ENCODE peak calls at places on chromosome 19, in seven cellular contexts. P is neuronal stem cell, W is H9, H is IMR-90, T is H1, C is mesendoderm, Y is mesenchymal stem cell. F is an unnamed sample.

GRCh38 chr19:57310792-57311191 is 9.5 kb upstream of the ZNF543 start:
- DNase-seq in P (no peak), Y (no peak), C (no peak), H (no peak), W (no peak), T (no peak), F (no peak)

GRCh38 chr19:18119243-18120105 is 21.9 kb downstream of the MAST3 start:
- DNase-seq in W (no peak), H (no peak), Y (no peak), C (no peak), P (no peak), T (no peak), F (no peak)

GRCh38 chr19:16061943-16062342 is 14.4 kb upstream of the TPM4 start:
- DNase-seq in W (no peak), C (no peak), T (no peak), P (no peak), Y (no peak), H (no peak), F (no peak)

GRCh38 chr19:12899891-12900518 is 9.0 kb downstream of the GCDH start:
- DNase-seq in Y (no peak), T (no peak), P (no peak), H (no peak), W (no peak), C (no peak), F (no peak)

GRCh38 chr19:17156296-17156946 is 58.7 kb upstream of the USE1 start:
- DNase-seq in C (no peak), Y (no peak), W (no peak), P (no peak), H (no peak), T (no peak), F (peak)

GRCh38 chr19:13033244-13033643 is 38.0 kb downstream of the NFIX start:
- DNase-seq in W (no peak), Y (no peak), T (no peak), C (no peak), H (no peak), P (no peak), F (no peak)

GRCh38 chr19:14039181-14039580 is 7.6 kb downstream of the IL27RA start:
- DNase-seq in C (no peak), W (no peak), P (no peak), T (no peak), Y (no peak), H (no peak), F (no peak)

GRCh38 chr19:13072206-13072898 is 30.3 kb downstream of the LYL1 start:
- DNase-seq in P (no peak), T (no peak), C (no peak), Y (no peak), W (no peak), H (no peak), F (no peak)

GRCh38 chr19:55640577-55641375 is at the start of gene ZNF580:
- DNase-seq in W (peak), C (peak), P (peak), T (no peak), H (peak), Y (peak), F (no peak)

GRCh38 chr19:42051166-42052115 is 18.6 kb downstream of the GRIK5 start:
- DNase-seq in W (no peak), T (no peak), P (no peak), C (no peak), H (no peak), Y (no peak), F (peak)

GRCh38 chr19:15280048-15280725 is 47.9 kb upstream of the EPHX3 start:
- DNase-seq in T (no peak), C (peak), Y (peak), W (no peak), H (peak), P (no peak), F (peak)

GRCh38 chr19:58556633-58557252 is 1.7 kb downstream of the UBE2M start:
- DNase-seq in Y (no peak), W (no peak), H (no peak), T (no peak), P (no peak), C (no peak), F (no peak)

GRCh38 chr19:58554494-58555368 is at the start of gene CHMP2A:
- DNase-seq in P (peak), W (peak), C (peak), T (peak), H (peak), Y (peak), F (peak)

GRCh38 chr19:58555920-58556632 is 1.2 kb upstream of the CHMP2A start:
- DNase-seq in W (no peak), T (no peak), Y (no peak), P (no peak), H (no peak), C (no peak), F (no peak)

GRCh38 chr19:58553799-58554493 is 959 bp downstream of the CHMP2A start:
- DNase-seq in H (no peak), P (no peak), W (no peak), T (no peak), C (no peak), Y (no peak), F (no peak)

GRCh38 chr19:58555369-58555885 is 522 bp upstream of the CHMP2A start:
- DNase-seq in T (no peak), W (no peak), H (no peak), Y (no peak), P (no peak), C (no peak), F (no peak)
- H3K23ac ChIP-seq in T (no peak), W (no peak), H (peak), Y (no peak), P (peak), C (no peak), F (no peak)

DNA sequence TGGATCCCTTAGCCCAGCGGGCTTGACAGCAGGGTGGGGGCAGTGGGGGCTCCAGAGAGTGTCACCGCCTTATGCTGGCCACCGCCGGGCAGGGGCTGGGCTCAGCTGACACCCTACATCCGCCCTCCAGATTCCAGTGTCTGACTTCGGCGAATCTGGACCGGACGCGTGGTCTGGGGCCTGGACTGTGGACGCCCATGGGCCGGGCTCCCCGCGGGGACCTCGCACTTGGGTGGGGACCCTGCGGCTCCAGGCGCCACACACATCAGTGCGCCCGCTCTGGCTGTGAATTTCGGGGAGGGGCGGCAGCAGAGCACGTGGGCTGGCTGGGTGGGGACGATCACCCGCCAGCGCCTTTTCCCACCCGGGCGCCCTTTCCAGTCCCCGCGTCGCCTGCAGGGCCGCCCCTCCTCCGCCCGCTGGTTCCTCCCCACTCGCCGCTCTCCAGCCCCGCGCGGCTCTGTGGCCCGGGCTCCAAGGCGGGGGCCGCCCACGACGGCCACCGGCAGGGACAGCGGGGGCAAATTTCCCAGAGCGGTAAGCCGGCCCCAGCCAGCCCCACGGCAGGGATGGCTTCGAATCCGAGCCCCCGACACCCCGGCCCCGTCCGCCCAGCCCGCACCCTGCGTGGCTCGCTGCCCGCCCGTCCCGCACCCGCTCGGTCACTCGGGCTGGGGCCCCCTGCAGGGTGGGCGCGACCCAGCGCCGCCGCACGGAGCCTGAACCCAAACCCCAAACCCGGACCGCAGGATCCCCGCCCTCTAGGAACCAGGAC is 23.3 kb upstream of the ZNF99 start:
- DNase-seq in P (no peak), Y (no peak), C (no peak), H (no peak), W (no peak), T (no peak), F (no peak)
- H3K23ac ChIP-seq in P (no peak), Y (no peak), C (no peak), H (no peak), W (no peak), T (no peak), F (no peak)

GRCh38 chr19:1138121-1138520 is 34.3 kb downstream of the GPX4 start:
- DNase-seq in Y (no peak), C (no peak), P (no peak), T (no peak), W (no peak), H (no peak), F (no peak)
- H3K23ac ChIP-seq in Y (no peak), C (no peak), P (peak), T (no peak), W (no peak), H (no peak), F (no peak)

GRCh38 chr19:46385636-46386035 is 27.7 kb downstream of the CCDC8 start:
- DNase-seq in W (peak), Y (no peak), P (no peak), C (no peak), T (no peak), H (no peak), F (no peak)
- H3K23ac ChIP-seq in W (no peak), Y (no peak), P (no peak), C (no peak), T (no peak), H (no peak), F (no peak)

GRCh38 chr19:39825531-39826076 is 8.4 kb downstream of the DYRK1B start:
- DNase-seq in C (no peak), H (no peak), P (no peak), Y (no peak), W (no peak), T (no peak), F (no peak)
- H3K23ac ChIP-seq in C (no peak), H (no peak), P (no peak), Y (no peak), W (no peak), T (no peak), F (no peak)

GRCh38 chr19:33167438-33167837 is 26.7 kb upstream of the LRP3 start:
- DNase-seq in Y (no peak), C (no peak), T (no peak), H (no peak), P (no peak), W (no peak), F (no peak)
- H3K23ac ChIP-seq in Y (no peak), C (no peak), T (no peak), H (no peak), P (no peak), W (no peak), F (no peak)

GRCh38 chr19:54587026-54587425 is 6.4 kb upstream of the LILRA1 start:
- DNase-seq in H (no peak), C (no peak), Y (no peak), T (no peak), W (no peak), P (no peak), F (no peak)
- H3K23ac ChIP-seq in H (no peak), C (no peak), Y (no peak), T (no peak), W (no peak), P (no peak), F (no peak)

GRCh38 chr19:6866646-6867255 is 20.6 kb upstream of the ADGRE1 start:
- DNase-seq in P (no peak), T (no peak), Y (no peak), W (no peak), H (no peak), C (no peak), F (no peak)

GRCh38 chr19:6862673-6863078 is 24.7 kb upstream of the ADGRE1 start:
- DNase-seq in W (peak), P (peak), T (peak), H (peak), Y (peak), C (peak), F (peak)

GRCh38 chr19:6861683-6862286 is 25.6 kb upstream of the ADGRE1 start:
- DNase-seq in P (no peak), C (peak), W (no peak), H (no peak), Y (no peak), T (no peak), F (peak)

GRCh38 chr19:6868341-6868740 is 19.0 kb upstream of the ADGRE1 start:
- DNase-seq in H (no peak), Y (no peak), P (no peak), W (no peak), C (no peak), T (no peak), F (no peak)

DNA sequence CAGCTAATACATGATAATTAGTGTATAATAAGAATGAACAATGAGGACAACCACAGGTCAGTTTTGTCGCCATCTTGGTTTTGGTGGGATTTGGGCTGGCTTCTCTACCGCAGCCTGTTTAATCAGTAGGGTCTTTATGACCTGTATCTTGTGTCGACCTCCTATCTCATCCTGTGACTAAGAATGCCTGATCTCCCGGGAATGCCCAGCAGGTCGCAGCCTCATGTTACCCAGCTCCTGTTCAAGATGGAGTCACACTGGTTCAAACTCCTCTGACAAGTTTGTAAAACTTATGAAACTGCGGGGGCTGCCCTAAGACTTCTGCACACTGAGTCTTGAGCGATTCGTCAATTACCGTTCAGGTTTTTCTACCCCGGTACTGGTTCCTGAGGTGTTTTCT is 21.5 kb upstream of the ADGRE1 start:
- DNase-seq in H (no peak), Y (no peak), W (no peak), P (no peak), T (no peak), C (peak), F (no peak)
- H3K23ac ChIP-seq in H (no peak), Y (no peak), W (no peak), P (no peak), T (no peak), C (no peak), F (no peak)

F was measured in trophoblast cell.